ENCODE peak calls at places on chromosome 12, in eight cellular contexts. Q, N, F, E, G, B, M and U are unnamed samples.

GRCh38 chr12:96220902-96221301 is 26.7 kb downstream of the ELK3 start:
- DNase-seq in Q (no peak), N (no peak), F (no peak), E (peak), G (no peak), B (no peak), M (no peak), U (no peak)

GRCh38 chr12:129550353-129550752 is 353.5 kb downstream of the TMEM132D start:
- DNase-seq in Q (peak), N (no peak), F (no peak), E (no peak), G (no peak), B (no peak), M (no peak), U (no peak)

GRCh38 chr12:4027412-4027811 is 154.2 kb upstream of the PARP11 start:
- DNase-seq in Q (no peak), N (peak), F (no peak), E (no peak), G (peak), B (no peak), M (no peak), U (no peak)

GRCh38 chr12:102910137-102910536 is 6.9 kb downstream of the PAH start:
- DNase-seq in Q (no peak), N (no peak), F (no peak), E (no peak), G (no peak), B (no peak), M (no peak), U (no peak)

GRCh38 chr12:75208851-75209781 is 523 bp downstream of the KCNC2 start:
- DNase-seq in Q (no peak), N (no peak), F (no peak), E (no peak), G (no peak), B (no peak), M (no peak), U (no peak)

GRCh38 chr12:6872073-6873048 is 742 bp downstream of the SPSB2 start:
- DNase-seq in Q (peak), N (peak), F (no peak), E (peak), G (peak), B (no peak), M (peak), U (peak)

GRCh38 chr12:4153343-4153892 is 120.1 kb upstream of the CCND2 start:
- DNase-seq in Q (no peak), N (peak), F (no peak), E (no peak), G (no peak), B (no peak), M (no peak), U (no peak)

GRCh38 chr12:1518763-1519516 is 75.4 kb downstream of the FBXL14 start:
- DNase-seq in Q (peak), N (no peak), F (peak), E (peak), G (no peak), B (peak), M (no peak), U (no peak)

GRCh38 chr12:48903982-48904411 is 21.3 kb downstream of the FKBP11 start:
- DNase-seq in Q (peak), N (peak), F (peak), E (peak), G (peak), B (no peak), M (peak), U (peak)

GRCh38 chr12:38785376-38785775 is 120.0 kb downstream of the CPNE8 start:
- DNase-seq in Q (no peak), N (no peak), F (no peak), E (no peak), G (no peak), B (no peak), M (no peak), U (no peak)

GRCh38 chr12:26297386-26298070 is 102.2 kb downstream of the SSPN start:
- DNase-seq in Q (no peak), N (no peak), F (no peak), E (no peak), G (no peak), B (no peak), M (no peak), U (no peak)

GRCh38 chr12:119247007-119247719 is 68.4 kb downstream of the HSPB8 start:
- DNase-seq in Q (no peak), N (no peak), F (no peak), E (no peak), G (no peak), B (no peak), M (no peak), U (no peak)